ENCODE peak calls at places on chromosomes 13 and 19, in five cellular contexts. One of them, this sample, is unnamed.

GRCh38 chr19:55209430-55210119 is at the start of gene PTPRH:
- DNase-seq in CD8-positive, alpha-beta T cell: no peak
- DNase-seq in kidney: peak; percentile 70
- DNase-seq in endothelial cell: no peak
- DNase-seq in tibial nerve: no peak
- DNase-seq in this sample: no peak

GRCh38 chr13:84662503-84662902 is 780.2 kb upstream of the SLITRK1 start:
- DNase-seq in CD8-positive, alpha-beta T cell: no peak
- DNase-seq in kidney: no peak
- DNase-seq in endothelial cell: no peak
- DNase-seq in tibial nerve: no peak
- DNase-seq in this sample: no peak

GRCh38 chr13:113207890-113208423 is 512 bp downstream of the PCID2 start:
- DNase-seq in CD8-positive, alpha-beta T cell: no peak
- DNase-seq in kidney: no peak
- DNase-seq in endothelial cell: peak; percentile 63
- DNase-seq in tibial nerve: no peak
- DNase-seq in this sample: no peak

GRCh38 chr19:4066682-4067395 is at the start of gene ZBTB7A:
- DNase-seq in CD8-positive, alpha-beta T cell: peak; percentile 66
- DNase-seq in kidney: peak; percentile 96
- DNase-seq in endothelial cell: peak; percentile 72
- DNase-seq in tibial nerve: peak; percentile 74
- DNase-seq in this sample: peak; percentile 75

GRCh38 chr19:55552206-55552605 is 6.9 kb upstream of the SBK3 start:
- DNase-seq in CD8-positive, alpha-beta T cell: no peak
- DNase-seq in kidney: no peak
- DNase-seq in endothelial cell: no peak
- DNase-seq in tibial nerve: no peak
- DNase-seq in this sample: no peak

GRCh38 chr13:49610176-49610575 is 18.1 kb upstream of the ARL11 start:
- DNase-seq in CD8-positive, alpha-beta T cell: no peak
- DNase-seq in kidney: no peak
- DNase-seq in endothelial cell: no peak
- DNase-seq in tibial nerve: no peak
- DNase-seq in this sample: no peak

GRCh38 chr13:92974905-92975429 is 251.6 kb upstream of the GPC6 start:
- DNase-seq in CD8-positive, alpha-beta T cell: no peak
- DNase-seq in kidney: no peak
- DNase-seq in endothelial cell: no peak
- DNase-seq in tibial nerve: no peak
- DNase-seq in this sample: no peak

GRCh38 chr19:13803038-13803437 is 7.8 kb downstream of the ZSWIM4 start:
- DNase-seq in CD8-positive, alpha-beta T cell: no peak
- DNase-seq in kidney: no peak
- DNase-seq in endothelial cell: no peak
- DNase-seq in tibial nerve: no peak
- DNase-seq in this sample: no peak

GRCh38 chr13:76773695-76774094 is 112.5 kb downstream of the KCTD12 start:
- DNase-seq in CD8-positive, alpha-beta T cell: no peak
- DNase-seq in kidney: no peak
- DNase-seq in endothelial cell: no peak
- DNase-seq in tibial nerve: no peak
- DNase-seq in this sample: no peak

GRCh38 chr13:20291037-20291436 is 58.9 kb upstream of the GJB6 start:
- DNase-seq in CD8-positive, alpha-beta T cell: no peak
- DNase-seq in kidney: no peak
- DNase-seq in endothelial cell: no peak
- DNase-seq in tibial nerve: no peak
- DNase-seq in this sample: no peak

GRCh38 chr19:14383898-14384669 is 2.8 kb downstream of the ADGRE5 start:
- DNase-seq in CD8-positive, alpha-beta T cell: no peak
- DNase-seq in kidney: no peak
- DNase-seq in endothelial cell: no peak
- DNase-seq in tibial nerve: no peak
- DNase-seq in this sample: no peak

GRCh38 chr13:47672982-47673670 is 327.9 kb downstream of the SUCLA2 start:
- DNase-seq in CD8-positive, alpha-beta T cell: no peak
- DNase-seq in kidney: no peak
- DNase-seq in endothelial cell: no peak
- DNase-seq in tibial nerve: no peak
- DNase-seq in this sample: no peak

GRCh38 chr19:50978772-50979390 is 4.8 kb downstream of the KLK7 start:
- DNase-seq in CD8-positive, alpha-beta T cell: no peak
- DNase-seq in kidney: no peak
- DNase-seq in endothelial cell: no peak
- DNase-seq in tibial nerve: no peak
- DNase-seq in this sample: no peak

GRCh38 chr13:97423300-97424045 is 10.5 kb upstream of the RAP2A start:
- DNase-seq in CD8-positive, alpha-beta T cell: no peak
- DNase-seq in kidney: no peak
- DNase-seq in endothelial cell: no peak
- DNase-seq in tibial nerve: no peak
- DNase-seq in this sample: no peak

GRCh38 chr13:40644838-40645620 is 21.4 kb downstream of the FOXO1 start:
- DNase-seq in CD8-positive, alpha-beta T cell: no peak
- DNase-seq in kidney: no peak
- DNase-seq in endothelial cell: no peak
- DNase-seq in tibial nerve: no peak
- DNase-seq in this sample: no peak

GRCh38 chr13:75217949-75218348 is 264.0 kb downstream of the TBC1D4 start:
- DNase-seq in CD8-positive, alpha-beta T cell: no peak
- DNase-seq in kidney: no peak
- DNase-seq in endothelial cell: no peak
- DNase-seq in tibial nerve: no peak
- DNase-seq in this sample: no peak

GRCh38 chr13:50374517-50374916 is 359.3 kb downstream of the KCNRG start:
- DNase-seq in CD8-positive, alpha-beta T cell: no peak
- DNase-seq in kidney: no peak
- DNase-seq in endothelial cell: no peak
- DNase-seq in tibial nerve: no peak
- DNase-seq in this sample: no peak

GRCh38 chr13:112688560-112689497 is 1.0 kb upstream of the ATP11A start:
- DNase-seq in CD8-positive, alpha-beta T cell: no peak
- DNase-seq in kidney: peak; percentile 58
- DNase-seq in endothelial cell: no peak
- DNase-seq in tibial nerve: no peak
- DNase-seq in this sample: no peak

GRCh38 chr19:42293539-42293938 is 8.4 kb upstream of the PRR19 start:
- DNase-seq in CD8-positive, alpha-beta T cell: no peak
- DNase-seq in kidney: no peak
- DNase-seq in endothelial cell: no peak
- DNase-seq in tibial nerve: no peak
- DNase-seq in this sample: no peak
- TF ChIP-seq CTCF in CD8-positive, alpha-beta T cell: no peak
- TF ChIP-seq CTCF in kidney: peak; percentile 2
- TF ChIP-seq CTCF in endothelial cell: no peak
- TF ChIP-seq CTCF in tibial nerve: peak; percentile 19
- TF ChIP-seq CTCF in this sample: no peak

DNA sequence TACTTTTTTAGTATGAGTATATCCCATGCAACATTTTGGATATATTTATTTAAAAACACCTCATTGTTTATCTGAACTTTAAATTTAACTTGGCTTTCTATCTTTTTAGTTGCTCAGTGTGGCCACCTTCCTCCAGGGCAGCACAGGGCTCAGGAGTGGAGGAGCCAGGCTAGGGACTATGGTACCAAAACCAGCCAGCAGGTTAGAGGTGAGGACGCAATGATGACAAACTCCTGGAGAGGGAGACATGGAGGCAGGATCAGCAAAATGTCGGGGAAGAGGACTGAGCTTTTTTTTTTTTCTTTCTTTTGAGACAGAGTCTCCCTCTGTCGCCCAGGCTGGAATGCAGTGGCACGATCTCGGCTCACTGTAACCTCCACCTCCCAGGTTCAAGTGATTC is 29.6 kb upstream of the CALM3 start:
- DNase-seq in CD8-positive, alpha-beta T cell: no peak
- DNase-seq in kidney: no peak
- DNase-seq in endothelial cell: peak; percentile 35
- DNase-seq in tibial nerve: no peak
- DNase-seq in this sample: no peak
- TF ChIP-seq CTCF in CD8-positive, alpha-beta T cell: no peak
- TF ChIP-seq CTCF in kidney: no peak
- TF ChIP-seq CTCF in endothelial cell: no peak
- TF ChIP-seq CTCF in tibial nerve: no peak
- TF ChIP-seq CTCF in this sample: no peak

GRCh38 chr19:1354496-1355257 is 29.0 kb upstream of the NDUFS7 start:
- DNase-seq in CD8-positive, alpha-beta T cell: peak; percentile 54
- DNase-seq in kidney: peak; percentile 96
- DNase-seq in endothelial cell: peak; percentile 90
- DNase-seq in tibial nerve: peak; percentile 83
- DNase-seq in this sample: peak; percentile 71
- TF ChIP-seq CTCF in CD8-positive, alpha-beta T cell: no peak
- TF ChIP-seq CTCF in kidney: peak; percentile 14
- TF ChIP-seq CTCF in endothelial cell: no peak
- TF ChIP-seq CTCF in tibial nerve: peak; percentile 50
- TF ChIP-seq CTCF in this sample: no peak

GRCh38 chr19:45467456-45468158 is at the start of gene FOSB:
- DNase-seq in CD8-positive, alpha-beta T cell: peak; percentile 91
- DNase-seq in kidney: peak; percentile 98
- DNase-seq in endothelial cell: peak; percentile 92
- DNase-seq in tibial nerve: peak; percentile 95
- DNase-seq in this sample: peak; percentile 90
- TF ChIP-seq CTCF in CD8-positive, alpha-beta T cell: no peak
- TF ChIP-seq CTCF in kidney: peak; percentile 9
- TF ChIP-seq CTCF in endothelial cell: no peak
- TF ChIP-seq CTCF in tibial nerve: no peak
- TF ChIP-seq CTCF in this sample: no peak

DNA sequence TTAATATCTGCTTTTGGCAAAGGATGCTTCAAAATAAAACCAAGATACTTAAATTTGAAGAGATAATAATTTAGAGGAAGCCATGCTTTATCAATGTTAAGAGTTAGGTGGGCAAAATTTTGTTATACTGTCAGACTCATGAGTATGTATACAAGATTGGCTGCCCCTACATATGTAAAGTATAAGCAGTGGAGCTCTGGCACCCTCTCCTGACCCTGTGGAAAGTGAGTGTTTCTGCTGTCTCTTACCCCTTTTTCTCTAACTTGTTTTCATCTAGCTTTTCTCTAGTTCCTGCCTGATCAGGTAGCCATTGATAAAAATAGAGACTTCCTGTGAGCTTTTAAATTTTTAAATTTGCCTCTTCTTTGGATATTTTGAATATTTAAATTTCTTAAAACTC is 710.9 kb upstream of the SPRY2 start:
- DNase-seq in CD8-positive, alpha-beta T cell: no peak
- DNase-seq in kidney: no peak
- DNase-seq in endothelial cell: no peak
- DNase-seq in tibial nerve: no peak
- DNase-seq in this sample: no peak
- TF ChIP-seq CTCF in CD8-positive, alpha-beta T cell: no peak
- TF ChIP-seq CTCF in kidney: no peak
- TF ChIP-seq CTCF in endothelial cell: no peak
- TF ChIP-seq CTCF in tibial nerve: no peak
- TF ChIP-seq CTCF in this sample: no peak

This sample was measured in CD4-positive, alpha-beta T cell.